ENCODE peak calls at places on chromosomes 3 and 15, in four cellular contexts. T is T-cell, C is NCI-H1092 treated with DMSO at 0.1 percent for 48 hours, Z is body of pancreas. N is an unnamed sample.

GRCh38 chr15:100849021-100849831 is 30.4 kb upstream of the ALDH1A3 start:
- DNase-seq in T (peak), C (peak), Z (peak), N (peak)

GRCh38 chr3:84555629-84556028 is 403.2 kb upstream of the CADM2 start:
- DNase-seq in T (no peak), C (no peak), Z (no peak), N (no peak)

GRCh38 chr15:99957642-99958013 is 224.4 kb upstream of the LYSMD4 start:
- DNase-seq in T (no peak), C (no peak), Z (no peak), N (no peak)

GRCh38 chr3:71226565-71227281 is 356.8 kb downstream of the FOXP1 start:
- DNase-seq in T (peak), C (no peak), Z (no peak), N (no peak)

GRCh38 chr3:142993958-142994442 is 7.4 kb upstream of the U2SURP start:
- DNase-seq in T (peak), C (peak), Z (peak), N (no peak)

GRCh38 chr15:67998599-67999122 is 55.5 kb upstream of the PIAS1 start:
- DNase-seq in T (no peak), C (peak), Z (peak), N (no peak)

GRCh38 chr15:89936051-89936792 is 23.5 kb upstream of the ARPIN start:
- DNase-seq in T (no peak), C (no peak), Z (no peak), N (no peak)

GRCh38 chr3:119206611-119207511 is 33.5 kb downstream of the UPK1B start:
- DNase-seq in T (no peak), C (no peak), Z (peak), N (no peak)

GRCh38 chr15:44009056-44009455 is 182.3 kb downstream of the WDR76 start:
- DNase-seq in T (no peak), C (no peak), Z (no peak), N (no peak)

GRCh38 chr3:52001443-52001974 is 5.8 kb upstream of the RPL29 start:
- DNase-seq in T (peak), C (peak), Z (peak), N (no peak)

GRCh38 chr15:43275736-43276562 is 9.2 kb upstream of the TGM5 start:
- DNase-seq in T (no peak), C (no peak), Z (no peak), N (no peak)

GRCh38 chr3:169744332-169745054 is 20.4 kb downstream of the TERC start:
- DNase-seq in T (no peak), C (peak), Z (no peak), N (no peak)

GRCh38 chr15:80081390-80081789 is 21.9 kb downstream of the ZFAND6 start:
- DNase-seq in T (no peak), C (no peak), Z (no peak), N (no peak)

GRCh38 chr3:197746214-197746613 is 3.5 kb upstream of the FYTTD1 start:
- DNase-seq in T (no peak), C (no peak), Z (no peak), N (no peak)

GRCh38 chr15:93196136-93196670 is 107.2 kb upstream of the RGMA start:
- DNase-seq in T (no peak), C (no peak), Z (no peak), N (no peak)

GRCh38 chr3:98980915-98981596 is 79.6 kb upstream of the DCBLD2 start:
- DNase-seq in T (no peak), C (no peak), Z (no peak), N (no peak)

N was measured in hypothalamus.